ENCODE peak calls at places on chromosome 19, in five cellular contexts. I, S, P, N and T are unnamed samples.

GRCh38 chr19:37306383-37306963 is 64.4 kb upstream of the ZNF527 start:
- DNase-seq in I (no peak), S (no peak), P (no peak), N (no peak), T (no peak)

GRCh38 chr19:34429553-34429952 is 1.4 kb downstream of the UBA2 start:
- DNase-seq in I (no peak), S (no peak), P (no peak), N (no peak), T (no peak)

GRCh38 chr19:21835429-21835809 is 563 bp downstream of the ZNF43 start:
- DNase-seq in I (no peak), S (no peak), P (no peak), N (peak), T (no peak)

GRCh38 chr19:49896863-49897621 is at the start of gene IL4I1:
- DNase-seq in I (no peak), S (no peak), P (no peak), N (peak), T (no peak)

GRCh38 chr19:14774373-14774772 is 4.0 kb downstream of the ADGRE2 start:
- DNase-seq in I (no peak), S (no peak), P (no peak), N (no peak), T (peak)

GRCh38 chr19:35008891-35009341 is 8.8 kb downstream of the GRAMD1A start:
- DNase-seq in I (no peak), S (no peak), P (no peak), N (no peak), T (no peak)

GRCh38 chr19:2477141-2477710 is 1.3 kb downstream of the GADD45B start:
- DNase-seq in I (no peak), S (no peak), P (peak), N (peak), T (no peak)

GRCh38 chr19:17720487-17720839 is 1.2 kb downstream of the MAP1S start:
- DNase-seq in I (no peak), S (no peak), P (no peak), N (no peak), T (no peak)

GRCh38 chr19:48818234-48818823 is 7.5 kb upstream of the BCAT2 start:
- DNase-seq in I (no peak), S (no peak), P (peak), N (peak), T (no peak)

GRCh38 chr19:2084993-2085720 is 11.0 kb downstream of the MOB3A start:
- DNase-seq in I (no peak), S (no peak), P (peak), N (peak), T (no peak)

GRCh38 chr19:17325881-17326594 is 8.6 kb downstream of the ANO8 start:
- DNase-seq in I (no peak), S (no peak), P (no peak), N (no peak), T (no peak)

GRCh38 chr19:18349524-18350128 is 9.2 kb downstream of the PGPEP1 start:
- DNase-seq in I (peak), S (no peak), P (no peak), N (peak), T (no peak)

GRCh38 chr19:17871032-17871877 is 490 bp upstream of the SLC5A5 start:
- DNase-seq in I (no peak), S (no peak), P (no peak), N (no peak), T (no peak)

GRCh38 chr19:10295305-10295846 is 5.6 kb downstream of the ICAM5 start:
- DNase-seq in I (peak), S (no peak), P (peak), N (peak), T (no peak)

GRCh38 chr19:49823472-49823871 is 5.4 kb downstream of the MED25 start:
- DNase-seq in I (no peak), S (no peak), P (no peak), N (no peak), T (no peak)

GRCh38 chr19:38869160-38869835 is 8.8 kb downstream of the RINL start:
- DNase-seq in I (peak), S (no peak), P (peak), N (no peak), T (no peak)

GRCh38 chr19:39262496-39262895 is 5.7 kb upstream of the IFNL2 start:
- DNase-seq in I (peak), S (no peak), P (no peak), N (no peak), T (no peak)

GRCh38 chr19:48258350-48258749 is 2.6 kb upstream of the CARD8 start:
- DNase-seq in I (no peak), S (no peak), P (no peak), N (no peak), T (no peak)

GRCh38 chr19:485583-486236 is 10.6 kb upstream of the MADCAM1 start:
- DNase-seq in I (no peak), S (peak), P (peak), N (no peak), T (no peak)

GRCh38 chr19:13398780-13399726 is 107.2 kb downstream of the CACNA1A start:
- DNase-seq in I (no peak), S (no peak), P (no peak), N (no peak), T (no peak)

GRCh38 chr19:2461751-2462634 is 5.2 kb upstream of the LMNB2 start:
- DNase-seq in I (peak), S (no peak), P (peak), N (peak), T (peak)

GRCh38 chr19:48102870-48103751 is 7.5 kb downstream of the PLA2G4C start:
- DNase-seq in I (peak), S (no peak), P (no peak), N (no peak), T (no peak)

GRCh38 chr19:53182202-53182601 is 11.0 kb downstream of the ZNF665 start:
- DNase-seq in I (no peak), S (no peak), P (no peak), N (no peak), T (peak)

GRCh38 chr19:45506246-45506990 is 861 bp upstream of the VASP start:
- DNase-seq in I (peak), S (peak), P (peak), N (peak), T (peak)
- TF ChIP-seq CTCF in I (no peak), S (peak), P (peak), N (peak), T (peak)

GRCh38 chr19:54462713-54463530 is 656 bp downstream of the LENG9 start:
- DNase-seq in I (peak), S (no peak), P (peak), N (peak), T (no peak)
- TF ChIP-seq CTCF in I (no peak), S (peak), P (peak), N (no peak), T (peak)

DNA sequence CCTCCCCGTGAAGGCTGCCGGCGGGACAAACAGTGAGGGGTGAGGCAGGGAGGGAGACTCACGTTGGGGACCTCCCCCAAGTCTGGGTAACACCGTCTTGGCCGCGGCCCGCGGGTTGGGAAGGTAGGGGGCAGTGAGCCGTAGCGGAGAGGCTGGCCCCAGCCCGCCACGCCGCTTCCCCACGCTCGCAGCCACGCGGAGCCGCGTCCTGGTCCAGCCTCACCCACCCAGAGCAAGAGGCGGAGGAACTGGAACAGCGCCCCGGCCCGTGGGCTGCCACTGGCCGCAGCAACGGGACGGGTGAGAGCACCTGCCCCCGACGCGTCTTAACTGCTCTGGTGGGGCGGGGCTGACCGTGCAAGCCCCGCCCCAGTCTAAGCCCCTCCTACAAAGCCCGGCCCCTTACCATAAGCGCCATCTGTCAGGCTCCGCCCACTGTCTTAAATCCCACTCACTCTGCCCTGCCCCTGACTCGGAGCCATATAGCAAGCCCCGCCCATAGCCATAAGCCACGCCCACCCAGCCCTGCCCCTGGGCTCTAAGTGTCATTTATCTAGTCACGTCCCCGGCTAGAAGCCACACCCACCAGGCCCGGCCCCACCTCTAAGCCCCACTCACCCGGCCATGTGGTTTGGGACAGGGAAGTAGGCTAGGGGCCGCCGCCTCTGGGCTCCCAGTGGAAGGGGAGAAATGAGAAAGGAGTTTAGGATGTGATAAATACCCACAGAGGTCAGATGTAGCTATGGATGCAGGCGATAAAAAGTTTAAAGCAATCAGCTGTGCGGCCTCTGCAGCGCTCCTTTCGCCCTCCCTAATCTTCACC is 2.1 kb upstream of the CCL25 start:
- DNase-seq in I (peak), S (peak), P (peak), N (peak), T (no peak)
- TF ChIP-seq CTCF in I (no peak), S (no peak), P (no peak), N (no peak), T (no peak)

GRCh38 chr19:31943305-31943704 is 402.1 kb upstream of the ZNF507 start:
- DNase-seq in I (peak), S (no peak), P (no peak), N (no peak), T (no peak)
- TF ChIP-seq CTCF in I (no peak), S (no peak), P (no peak), N (no peak), T (no peak)

DNA sequence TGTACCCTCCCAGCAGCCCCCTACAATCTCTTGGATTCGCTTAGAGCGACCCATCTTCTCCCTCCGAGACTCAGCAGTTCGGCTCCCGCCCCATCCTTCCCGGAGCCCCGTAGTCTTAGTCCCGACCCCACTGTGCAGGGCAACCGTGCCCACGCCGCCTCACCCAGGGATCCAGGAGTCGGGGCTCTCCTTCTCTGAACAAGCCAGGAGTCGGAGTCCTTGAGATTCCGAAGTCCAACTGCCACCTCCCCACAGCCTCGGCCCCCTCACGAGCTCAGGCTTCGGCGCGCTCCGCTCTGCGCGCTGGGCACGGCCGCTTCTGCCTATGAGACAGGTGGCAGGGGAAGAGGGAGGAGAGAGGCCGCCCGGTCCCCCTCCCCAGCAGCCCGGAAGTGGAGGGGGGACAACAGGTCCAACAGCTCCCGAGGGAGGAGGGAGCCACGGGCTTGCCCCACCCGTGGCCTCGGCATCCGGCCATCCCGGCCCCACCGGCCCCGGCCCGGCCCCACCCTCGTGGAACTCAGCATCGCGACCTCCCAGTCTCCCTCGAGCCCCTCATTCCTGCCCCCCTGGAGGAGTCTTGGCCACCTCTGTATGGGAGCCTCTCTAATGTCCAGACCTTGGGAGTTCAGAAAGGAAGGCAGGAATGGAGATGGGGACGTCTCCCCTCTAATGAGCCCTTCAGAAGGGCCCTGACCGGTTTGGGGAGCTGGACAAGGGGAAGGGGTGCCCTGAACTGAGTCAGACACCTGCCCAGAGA is at the start of gene PHLDB3:
- DNase-seq in I (peak), S (no peak), P (peak), N (peak), T (no peak)
- TF ChIP-seq CTCF in I (no peak), S (no peak), P (no peak), N (no peak), T (no peak)

GRCh38 chr19:3977242-3978143 is 6.6 kb upstream of the DAPK3 start:
- DNase-seq in I (no peak), S (no peak), P (no peak), N (no peak), T (no peak)
- TF ChIP-seq CTCF in I (peak), S (peak), P (no peak), N (peak), T (no peak)